ENCODE peak calls at places on chromosomes 12 and 14, in five cellular contexts. One of them, this sample, is unnamed.

GRCh38 chr12:110739488-110739887 is 3.2 kb downstream of the PPP1CC start:
- DNase-seq in HT1080: no peak
- DNase-seq in AG10803: no peak
- DNase-seq in non-pigmented ciliary epithelial cell: no peak
- DNase-seq in choroid plexus epithelial cell: no peak
- DNase-seq in this sample: no peak

GRCh38 chr12:116426391-116427136 is 132.6 kb upstream of the MAP1LC3B2 start:
- DNase-seq in AG10803: peak
- DNase-seq in HT1080: peak
- DNase-seq in non-pigmented ciliary epithelial cell: peak
- DNase-seq in choroid plexus epithelial cell: peak
- DNase-seq in this sample: peak

GRCh38 chr12:131642101-131642540 is 68.8 kb upstream of the SFSWAP start:
- DNase-seq in AG10803: no peak
- DNase-seq in choroid plexus epithelial cell: no peak
- DNase-seq in non-pigmented ciliary epithelial cell: no peak
- DNase-seq in HT1080: no peak
- DNase-seq in this sample: no peak

GRCh38 chr12:31669020-31669419 is 9.5 kb downstream of the ETFBKMT start:
- DNase-seq in choroid plexus epithelial cell: no peak
- DNase-seq in non-pigmented ciliary epithelial cell: no peak
- DNase-seq in HT1080: no peak
- DNase-seq in AG10803: no peak
- DNase-seq in this sample: no peak

GRCh38 chr12:91178139-91178561 is 4.5 kb downstream of the DCN start:
- DNase-seq in choroid plexus epithelial cell: peak
- DNase-seq in AG10803: peak
- DNase-seq in non-pigmented ciliary epithelial cell: no peak
- DNase-seq in HT1080: peak
- DNase-seq in this sample: peak

GRCh38 chr14:103067231-103067954 is 10.0 kb upstream of the CDC42BPB start:
- DNase-seq in non-pigmented ciliary epithelial cell: no peak
- DNase-seq in AG10803: peak
- DNase-seq in choroid plexus epithelial cell: peak
- DNase-seq in HT1080: peak
- DNase-seq in this sample: no peak

GRCh38 chr12:54439521-54440255 is 20.6 kb upstream of the ITGA5 start:
- DNase-seq in HT1080: peak
- DNase-seq in AG10803: peak
- DNase-seq in choroid plexus epithelial cell: peak
- DNase-seq in non-pigmented ciliary epithelial cell: no peak
- DNase-seq in this sample: no peak

GRCh38 chr12:34357791-34358190 is 335.5 kb downstream of the ALG10 start:
- DNase-seq in AG10803: no peak
- DNase-seq in choroid plexus epithelial cell: no peak
- DNase-seq in HT1080: no peak
- DNase-seq in non-pigmented ciliary epithelial cell: no peak
- DNase-seq in this sample: no peak

GRCh38 chr12:52005903-52006703 is 643 bp upstream of the TAMALIN start:
- DNase-seq in choroid plexus epithelial cell: no peak
- DNase-seq in AG10803: no peak
- DNase-seq in HT1080: no peak
- DNase-seq in non-pigmented ciliary epithelial cell: no peak
- DNase-seq in this sample: peak

GRCh38 chr14:103908580-103908979 is 19.7 kb upstream of the TDRD9 start:
- DNase-seq in choroid plexus epithelial cell: no peak
- DNase-seq in HT1080: no peak
- DNase-seq in non-pigmented ciliary epithelial cell: no peak
- DNase-seq in AG10803: no peak
- DNase-seq in this sample: no peak

GRCh38 chr14:67241416-67242362 is at the start of gene PALS1:
- DNase-seq in choroid plexus epithelial cell: peak
- DNase-seq in non-pigmented ciliary epithelial cell: peak
- DNase-seq in AG10803: peak
- DNase-seq in HT1080: peak
- DNase-seq in this sample: peak

GRCh38 chr12:30420561-30420960 is 275.1 kb downstream of the IPO8 start:
- DNase-seq in choroid plexus epithelial cell: peak
- DNase-seq in HT1080: peak
- DNase-seq in non-pigmented ciliary epithelial cell: peak
- DNase-seq in AG10803: peak
- DNase-seq in this sample: no peak

GRCh38 chr12:112381898-112382796 is at the start of gene HECTD4:
- DNase-seq in HT1080: peak
- DNase-seq in AG10803: peak
- DNase-seq in choroid plexus epithelial cell: peak
- DNase-seq in non-pigmented ciliary epithelial cell: peak
- DNase-seq in this sample: peak

GRCh38 chr14:22296722-22297121 is 292.3 kb downstream of the DAD1 start:
- DNase-seq in non-pigmented ciliary epithelial cell: peak
- DNase-seq in choroid plexus epithelial cell: peak
- DNase-seq in AG10803: peak
- DNase-seq in HT1080: peak
- DNase-seq in this sample: no peak

GRCh38 chr12:6026998-6027397 is 81.9 kb upstream of the ANO2 start:
- DNase-seq in HT1080: no peak
- DNase-seq in non-pigmented ciliary epithelial cell: no peak
- DNase-seq in AG10803: no peak
- DNase-seq in choroid plexus epithelial cell: no peak
- DNase-seq in this sample: no peak

GRCh38 chr12:54195736-54196347 is 7.1 kb upstream of the SMUG1 start:
- DNase-seq in AG10803: peak
- DNase-seq in HT1080: peak
- DNase-seq in choroid plexus epithelial cell: peak
- DNase-seq in non-pigmented ciliary epithelial cell: peak
- DNase-seq in this sample: no peak

GRCh38 chr12:108297895-108298760 is 41.0 kb downstream of the CMKLR1 start:
- DNase-seq in non-pigmented ciliary epithelial cell: no peak
- DNase-seq in HT1080: no peak
- DNase-seq in choroid plexus epithelial cell: no peak
- DNase-seq in AG10803: no peak
- DNase-seq in this sample: no peak

GRCh38 chr12:110102255-110102654 is 21.9 kb upstream of the IFT81 start:
- DNase-seq in choroid plexus epithelial cell: peak
- DNase-seq in non-pigmented ciliary epithelial cell: no peak
- DNase-seq in AG10803: peak
- DNase-seq in HT1080: peak
- DNase-seq in this sample: no peak

GRCh38 chr14:52835122-52835903 is 43.9 kb upstream of the GNPNAT1 start:
- DNase-seq in HT1080: peak
- DNase-seq in non-pigmented ciliary epithelial cell: peak
- DNase-seq in AG10803: peak
- DNase-seq in choroid plexus epithelial cell: peak
- DNase-seq in this sample: no peak

GRCh38 chr14:57061009-57061711 is 207.5 kb downstream of the EXOC5 start:
- DNase-seq in choroid plexus epithelial cell: no peak
- DNase-seq in AG10803: no peak
- DNase-seq in non-pigmented ciliary epithelial cell: no peak
- DNase-seq in HT1080: no peak
- DNase-seq in this sample: no peak

GRCh38 chr12:106954462-106955376 is 988 bp upstream of the TMEM263 start:
- DNase-seq in non-pigmented ciliary epithelial cell: no peak
- DNase-seq in AG10803: peak
- DNase-seq in choroid plexus epithelial cell: no peak
- DNase-seq in HT1080: no peak
- DNase-seq in this sample: peak

GRCh38 chr14:71645656-71646055 is 286.6 kb upstream of the RGS6 start:
- DNase-seq in non-pigmented ciliary epithelial cell: no peak
- DNase-seq in AG10803: peak
- DNase-seq in HT1080: no peak
- DNase-seq in choroid plexus epithelial cell: peak
- DNase-seq in this sample: no peak

GRCh38 chr12:109277899-109278762 is 31.0 kb downstream of the FOXN4 start:
- DNase-seq in non-pigmented ciliary epithelial cell: no peak
- DNase-seq in AG10803: peak
- DNase-seq in choroid plexus epithelial cell: peak
- DNase-seq in HT1080: no peak
- DNase-seq in this sample: peak

GRCh38 chr14:37493606-37494005 is 101.4 kb downstream of the FOXA1 start:
- DNase-seq in AG10803: no peak
- DNase-seq in choroid plexus epithelial cell: peak
- DNase-seq in HT1080: no peak
- DNase-seq in non-pigmented ciliary epithelial cell: no peak
- DNase-seq in this sample: no peak

GRCh38 chr14:66746316-66747006 is 238.5 kb downstream of the GPHN start:
- DNase-seq in HT1080: peak
- DNase-seq in AG10803: peak
- DNase-seq in non-pigmented ciliary epithelial cell: peak
- DNase-seq in choroid plexus epithelial cell: peak
- DNase-seq in this sample: no peak

This sample was measured in uterus.